ENCODE peak calls at places on chromosome 10, in seven cellular contexts. S, U, D, R, F, K and G are unnamed samples.

GRCh38 chr10:26479766-26480492 is 41.8 kb downstream of the APBB1IP start:
- DNase-seq in S (no peak), U (no peak), D (no peak), R (no peak), F (no peak), K (peak), G (no peak)

GRCh38 chr10:97914837-97915211 is 65.2 kb downstream of the GOLGA7B start:
- DNase-seq in S (no peak), U (peak), D (peak), R (peak), F (peak), K (peak), G (peak)

GRCh38 chr10:76111986-76112825 is 680.8 kb downstream of the LRMDA start:
- DNase-seq in S (no peak), U (no peak), D (no peak), R (no peak), F (no peak), K (no peak), G (peak)

GRCh38 chr10:122689146-122689807 is 10.4 kb downstream of the C10orf120 start:
- DNase-seq in S (no peak), U (no peak), D (no peak), R (no peak), F (no peak), K (no peak), G (no peak)

GRCh38 chr10:15879058-15879457 is 18.8 kb upstream of the MINDY3 start:
- DNase-seq in S (no peak), U (no peak), D (no peak), R (peak), F (peak), K (no peak), G (no peak)

GRCh38 chr10:118967160-118967559 is 62.4 kb upstream of the NANOS1 start:
- DNase-seq in S (no peak), U (no peak), D (no peak), R (no peak), F (no peak), K (no peak), G (peak)

GRCh38 chr10:71431945-71432905 is 35.5 kb downstream of the CDH23 start:
- DNase-seq in S (no peak), U (no peak), D (no peak), R (peak), F (no peak), K (no peak), G (peak)

GRCh38 chr10:31961675-31962074 is 33.0 kb upstream of the ARHGAP12 start:
- DNase-seq in S (no peak), U (no peak), D (no peak), R (no peak), F (no peak), K (no peak), G (no peak)

GRCh38 chr10:131452926-131453771 is 141.6 kb upstream of the TCERG1L start:
- DNase-seq in S (no peak), U (no peak), D (no peak), R (peak), F (no peak), K (no peak), G (peak)

GRCh38 chr10:75398630-75399460 is 2.7 kb downstream of the ZNF503 start:
- DNase-seq in S (no peak), U (no peak), D (no peak), R (peak), F (no peak), K (no peak), G (peak)

GRCh38 chr10:62647375-62648092 is 157.0 kb upstream of the ADO start:
- DNase-seq in S (no peak), U (no peak), D (no peak), R (no peak), F (no peak), K (no peak), G (no peak)

GRCh38 chr10:14181197-14181936 is 149.4 kb downstream of the FRMD4A start:
- DNase-seq in S (no peak), U (no peak), D (no peak), R (no peak), F (no peak), K (no peak), G (no peak)